ENCODE peak calls at places on chromosome 16, in seven cellular contexts. One of them, this sample, is unnamed.

GRCh38 chr16:74606521-74607309 is at the start of gene GLG1:
- DNase-seq in HCT116: peak
- DNase-seq in H1: peak
- DNase-seq in K562: peak
- DNase-seq in endothelial cell of umbilical vein: peak
- DNase-seq in HepG2: peak
- DNase-seq in GM12878: peak
- DNase-seq in this sample: peak

GRCh38 chr16:30004424-30004776 is 6.4 kb downstream of the DOC2A start:
- DNase-seq in HCT116: no peak
- DNase-seq in H1: no peak
- DNase-seq in K562: no peak
- DNase-seq in endothelial cell of umbilical vein: no peak
- DNase-seq in HepG2: no peak
- DNase-seq in GM12878: no peak
- DNase-seq in this sample: peak

GRCh38 chr16:47888142-47888541 is 267.7 kb downstream of the ABCC12 start:
- DNase-seq in HCT116: no peak
- DNase-seq in H1: no peak
- DNase-seq in K562: no peak
- DNase-seq in endothelial cell of umbilical vein: no peak
- DNase-seq in HepG2: peak
- DNase-seq in GM12878: no peak
- DNase-seq in this sample: no peak

GRCh38 chr16:47395733-47396503 is 64.9 kb downstream of the ITFG1 start:
- DNase-seq in HCT116: no peak
- DNase-seq in H1: no peak
- DNase-seq in K562: no peak
- DNase-seq in endothelial cell of umbilical vein: no peak
- DNase-seq in HepG2: no peak
- DNase-seq in GM12878: no peak
- DNase-seq in this sample: no peak

GRCh38 chr16:9151597-9151996 is 60.2 kb downstream of the HAPSTR1 start:
- DNase-seq in HCT116: no peak
- DNase-seq in H1: no peak
- DNase-seq in K562: no peak
- DNase-seq in endothelial cell of umbilical vein: no peak
- DNase-seq in HepG2: peak
- DNase-seq in GM12878: no peak
- DNase-seq in this sample: no peak

GRCh38 chr16:2428051-2428786 is 1.0 kb upstream of the CCNF start:
- DNase-seq in HCT116: no peak
- DNase-seq in H1: peak
- DNase-seq in K562: peak
- DNase-seq in endothelial cell of umbilical vein: no peak
- DNase-seq in HepG2: no peak
- DNase-seq in GM12878: no peak
- DNase-seq in this sample: peak

GRCh38 chr16:47480410-47480809 is 19.3 kb downstream of the PHKB start:
- DNase-seq in HCT116: no peak
- DNase-seq in H1: no peak
- DNase-seq in K562: no peak
- DNase-seq in endothelial cell of umbilical vein: no peak
- DNase-seq in HepG2: no peak
- DNase-seq in GM12878: no peak
- DNase-seq in this sample: no peak

GRCh38 chr16:79751785-79752184 is 151.2 kb upstream of the MAF start:
- DNase-seq in HCT116: no peak
- DNase-seq in H1: no peak
- DNase-seq in K562: no peak
- DNase-seq in endothelial cell of umbilical vein: no peak
- DNase-seq in HepG2: no peak
- DNase-seq in GM12878: no peak
- DNase-seq in this sample: no peak

GRCh38 chr16:52912565-52913173 is 140.0 kb downstream of the CHD9NB start:
- DNase-seq in HCT116: peak
- DNase-seq in H1: peak
- DNase-seq in K562: peak
- DNase-seq in endothelial cell of umbilical vein: peak
- DNase-seq in HepG2: peak
- DNase-seq in GM12878: peak
- DNase-seq in this sample: peak

GRCh38 chr16:85781685-85782370 is 17.5 kb downstream of the EMC8 start:
- DNase-seq in HCT116: no peak
- DNase-seq in H1: no peak
- DNase-seq in K562: no peak
- DNase-seq in endothelial cell of umbilical vein: no peak
- DNase-seq in HepG2: peak
- DNase-seq in GM12878: no peak
- DNase-seq in this sample: no peak

GRCh38 chr16:27237229-27238015 is 31.1 kb downstream of the NSMCE1 start:
- DNase-seq in HCT116: no peak
- DNase-seq in H1: no peak
- DNase-seq in K562: no peak
- DNase-seq in endothelial cell of umbilical vein: peak
- DNase-seq in HepG2: no peak
- DNase-seq in GM12878: peak
- DNase-seq in this sample: peak

GRCh38 chr16:89988951-89989350 is 30.3 kb downstream of the DBNDD1 start:
- DNase-seq in HCT116: no peak
- DNase-seq in H1: no peak
- DNase-seq in K562: no peak
- DNase-seq in endothelial cell of umbilical vein: no peak
- DNase-seq in HepG2: no peak
- DNase-seq in GM12878: no peak
- DNase-seq in this sample: no peak

GRCh38 chr16:26169451-26169850 is 477.7 kb downstream of the HS3ST4 start:
- DNase-seq in HCT116: no peak
- DNase-seq in H1: no peak
- DNase-seq in K562: no peak
- DNase-seq in endothelial cell of umbilical vein: no peak
- DNase-seq in HepG2: no peak
- DNase-seq in GM12878: no peak
- DNase-seq in this sample: no peak

GRCh38 chr16:1470543-1471251 is 4.1 kb downstream of the CLCN7 start:
- DNase-seq in HCT116: no peak
- DNase-seq in H1: peak
- DNase-seq in K562: peak
- DNase-seq in endothelial cell of umbilical vein: peak
- DNase-seq in HepG2: no peak
- DNase-seq in GM12878: no peak
- DNase-seq in this sample: no peak

GRCh38 chr16:86578499-86579267 is at the start of gene FOXL1:
- DNase-seq in HCT116: no peak
- DNase-seq in H1: peak
- DNase-seq in K562: no peak
- DNase-seq in endothelial cell of umbilical vein: no peak
- DNase-seq in HepG2: no peak
- DNase-seq in GM12878: no peak
- DNase-seq in this sample: no peak

GRCh38 chr16:68369697-68370096 is 58.9 kb downstream of the PRMT7 start:
- DNase-seq in HCT116: no peak
- DNase-seq in H1: no peak
- DNase-seq in K562: no peak
- DNase-seq in endothelial cell of umbilical vein: no peak
- DNase-seq in HepG2: no peak
- DNase-seq in GM12878: peak
- DNase-seq in this sample: no peak

GRCh38 chr16:25064967-25065366 is 46.6 kb upstream of the LCMT1 start:
- DNase-seq in HCT116: no peak
- DNase-seq in H1: no peak
- DNase-seq in K562: no peak
- DNase-seq in endothelial cell of umbilical vein: no peak
- DNase-seq in HepG2: peak
- DNase-seq in GM12878: no peak
- DNase-seq in this sample: no peak

GRCh38 chr16:85782476-85782875 is 16.9 kb downstream of the EMC8 start:
- DNase-seq in HCT116: no peak
- DNase-seq in H1: no peak
- DNase-seq in K562: no peak
- DNase-seq in endothelial cell of umbilical vein: no peak
- DNase-seq in HepG2: no peak
- DNase-seq in GM12878: no peak
- DNase-seq in this sample: no peak

GRCh38 chr16:68257251-68257905 is 6.9 kb upstream of the SLC7A6 start:
- DNase-seq in HCT116: no peak
- DNase-seq in H1: no peak
- DNase-seq in K562: no peak
- DNase-seq in endothelial cell of umbilical vein: no peak
- DNase-seq in HepG2: no peak
- DNase-seq in GM12878: no peak
- DNase-seq in this sample: no peak

GRCh38 chr16:89529097-89529496 is 20.9 kb downstream of the SPG7 start:
- DNase-seq in HCT116: no peak
- DNase-seq in H1: no peak
- DNase-seq in K562: no peak
- DNase-seq in endothelial cell of umbilical vein: no peak
- DNase-seq in HepG2: no peak
- DNase-seq in GM12878: no peak
- DNase-seq in this sample: no peak

GRCh38 chr16:21100447-21100846 is 50.2 kb downstream of the DNAH3 start:
- DNase-seq in HCT116: peak
- DNase-seq in H1: no peak
- DNase-seq in K562: no peak
- DNase-seq in endothelial cell of umbilical vein: no peak
- DNase-seq in HepG2: no peak
- DNase-seq in GM12878: no peak
- DNase-seq in this sample: no peak

GRCh38 chr16:82317411-82318168 is 147.6 kb upstream of the MPHOSPH6 start:
- DNase-seq in HCT116: no peak
- DNase-seq in H1: no peak
- DNase-seq in K562: no peak
- DNase-seq in endothelial cell of umbilical vein: no peak
- DNase-seq in HepG2: no peak
- DNase-seq in GM12878: no peak
- DNase-seq in this sample: no peak

GRCh38 chr16:71441348-71441781 is 489 bp downstream of the TLE7 start:
- DNase-seq in HCT116: no peak
- DNase-seq in H1: peak
- DNase-seq in K562: peak
- DNase-seq in endothelial cell of umbilical vein: no peak
- DNase-seq in HepG2: no peak
- DNase-seq in GM12878: no peak
- DNase-seq in this sample: peak

GRCh38 chr16:50747206-50747956 is 5.5 kb downstream of the CYLD start:
- DNase-seq in HCT116: peak
- DNase-seq in H1: no peak
- DNase-seq in K562: no peak
- DNase-seq in endothelial cell of umbilical vein: peak
- DNase-seq in HepG2: peak
- DNase-seq in GM12878: peak
- DNase-seq in this sample: peak

GRCh38 chr16:86805210-86805609 is 226.9 kb downstream of the FOXL1 start:
- DNase-seq in HCT116: no peak
- DNase-seq in H1: no peak
- DNase-seq in K562: no peak
- DNase-seq in endothelial cell of umbilical vein: no peak
- DNase-seq in HepG2: no peak
- DNase-seq in GM12878: no peak
- DNase-seq in this sample: no peak

GRCh38 chr16:48318630-48319029 is 66.6 kb downstream of the SIAH1 start:
- DNase-seq in HCT116: no peak
- DNase-seq in H1: no peak
- DNase-seq in K562: no peak
- DNase-seq in endothelial cell of umbilical vein: peak
- DNase-seq in HepG2: no peak
- DNase-seq in GM12878: peak
- DNase-seq in this sample: no peak

GRCh38 chr16:15055141-15056053 is 477 bp downstream of the NTAN1 start:
- DNase-seq in HCT116: no peak
- DNase-seq in H1: peak
- DNase-seq in K562: peak
- DNase-seq in endothelial cell of umbilical vein: peak
- DNase-seq in HepG2: peak
- DNase-seq in GM12878: no peak
- DNase-seq in this sample: no peak
- TF ChIP-seq MAX in HCT116: no peak
- TF ChIP-seq MAX in H1: no peak
- TF ChIP-seq MAX in K562: no peak
- TF ChIP-seq MAX in endothelial cell of umbilical vein: no peak
- TF ChIP-seq MAX in HepG2: no peak
- TF ChIP-seq MAX in GM12878: peak
- TF ChIP-seq MAX in this sample: no peak

GRCh38 chr16:11868412-11868980 is 17.2 kb upstream of the RSL1D1 start:
- DNase-seq in HCT116: no peak
- DNase-seq in H1: no peak
- DNase-seq in K562: no peak
- DNase-seq in endothelial cell of umbilical vein: no peak
- DNase-seq in HepG2: no peak
- DNase-seq in GM12878: no peak
- DNase-seq in this sample: no peak
- TF ChIP-seq POLR2AphosphoS5 in HCT116: no peak
- TF ChIP-seq POLR2AphosphoS5 in H1: no peak
- TF ChIP-seq POLR2AphosphoS5 in K562: no peak
- TF ChIP-seq POLR2AphosphoS5 in endothelial cell of umbilical vein: no peak
- TF ChIP-seq POLR2AphosphoS5 in HepG2: no peak
- TF ChIP-seq POLR2AphosphoS5 in GM12878: no peak
- TF ChIP-seq POLR2AphosphoS5 in this sample: no peak

GRCh38 chr16:57527027-57527426 is 9.3 kb downstream of the CCDC102A start:
- DNase-seq in HCT116: no peak
- DNase-seq in H1: no peak
- DNase-seq in K562: no peak
- DNase-seq in endothelial cell of umbilical vein: no peak
- DNase-seq in HepG2: peak
- DNase-seq in GM12878: no peak
- DNase-seq in this sample: peak

GRCh38 chr16:57527610-57528360 is 8.6 kb downstream of the CCDC102A start:
- DNase-seq in HCT116: no peak
- DNase-seq in H1: no peak
- DNase-seq in K562: no peak
- DNase-seq in endothelial cell of umbilical vein: no peak
- DNase-seq in HepG2: no peak
- DNase-seq in GM12878: no peak
- DNase-seq in this sample: peak

GRCh38 chr16:57529324-57530103 is 6.9 kb downstream of the CCDC102A start:
- DNase-seq in HCT116: no peak
- DNase-seq in H1: no peak
- DNase-seq in K562: no peak
- DNase-seq in endothelial cell of umbilical vein: no peak
- DNase-seq in HepG2: no peak
- DNase-seq in GM12878: no peak
- DNase-seq in this sample: peak

GRCh38 chr16:57530104-57530522 is 6.3 kb downstream of the CCDC102A start:
- DNase-seq in HCT116: no peak
- DNase-seq in H1: no peak
- DNase-seq in K562: no peak
- DNase-seq in endothelial cell of umbilical vein: peak
- DNase-seq in HepG2: peak
- DNase-seq in GM12878: no peak
- DNase-seq in this sample: peak

GRCh38 chr16:57528499-57529323 is 7.7 kb downstream of the CCDC102A start:
- DNase-seq in HCT116: no peak
- DNase-seq in H1: peak
- DNase-seq in K562: no peak
- DNase-seq in endothelial cell of umbilical vein: no peak
- DNase-seq in HepG2: no peak
- DNase-seq in GM12878: no peak
- DNase-seq in this sample: peak
- TF ChIP-seq MAX in HCT116: no peak
- TF ChIP-seq MAX in H1: peak
- TF ChIP-seq MAX in K562: no peak
- TF ChIP-seq MAX in endothelial cell of umbilical vein: no peak
- TF ChIP-seq MAX in HepG2: no peak
- TF ChIP-seq MAX in GM12878: no peak
- TF ChIP-seq MAX in this sample: no peak

GRCh38 chr16:23452572-23453337 is at the start of gene COG7:
- DNase-seq in HCT116: peak
- DNase-seq in H1: peak
- DNase-seq in K562: peak
- DNase-seq in endothelial cell of umbilical vein: peak
- DNase-seq in HepG2: peak
- DNase-seq in GM12878: peak
- DNase-seq in this sample: peak
- TF ChIP-seq POLR2AphosphoS5 in HCT116: peak
- TF ChIP-seq POLR2AphosphoS5 in H1: peak
- TF ChIP-seq POLR2AphosphoS5 in K562: no peak
- TF ChIP-seq POLR2AphosphoS5 in endothelial cell of umbilical vein: peak
- TF ChIP-seq POLR2AphosphoS5 in HepG2: peak
- TF ChIP-seq POLR2AphosphoS5 in GM12878: peak
- TF ChIP-seq POLR2AphosphoS5 in this sample: peak

This sample was measured in SK-N-SH.